ENCODE peak calls at places on chromosomes 3 and 15, in ten cellular contexts. S is BE2C, Y is lung, K is transverse colon, T is lower leg skin, D is tibial nerve, G is sigmoid colon, I is fibroblast of the aortic adventitia, V is right lobe of liver, C is RWPE1. Q is an unnamed sample.

GRCh38 chr15:29003446-29004233 is 117.9 kb downstream of the APBA2 start:
- DNase-seq in D (no peak), Y (no peak), S (no peak), T (no peak), C (peak), K (no peak), V (no peak), G (no peak), I (no peak), Q (no peak)

GRCh38 chr15:51672913-51673857 is 8.1 kb upstream of the SCG3 start:
- DNase-seq in V (no peak), D (no peak), S (no peak), K (no peak), C (no peak), T (no peak), I (no peak), G (no peak), Y (no peak), Q (no peak)

GRCh38 chr3:170914690-170915089 is 6.3 kb upstream of the EIF5A2 start:
- DNase-seq in C (no peak), Y (no peak), I (peak), D (no peak), K (no peak), T (no peak), G (no peak), V (no peak), S (no peak), Q (no peak)

GRCh38 chr3:16392733-16393132 is 120.8 kb downstream of the RFTN1 start:
- DNase-seq in I (peak), Y (no peak), D (no peak), G (no peak), V (no peak), K (no peak), S (no peak), T (no peak), C (no peak), Q (no peak)

GRCh38 chr3:10992017-10992945 is at the start of gene SLC6A1:
- DNase-seq in K (no peak), Y (no peak), D (no peak), T (no peak), G (no peak), C (no peak), V (peak), S (peak), I (no peak), Q (no peak)

GRCh38 chr3:119181765-119182164 is 8.4 kb downstream of the UPK1B start:
- DNase-seq in S (no peak), T (no peak), C (peak), I (peak), D (no peak), V (no peak), G (no peak), K (no peak), Y (no peak), Q (peak)

GRCh38 chr3:133464573-133464972 is 64.7 kb downstream of the BFSP2 start:
- DNase-seq in C (peak), I (peak), T (no peak), G (no peak), S (no peak), K (no peak), Y (no peak), D (no peak), V (no peak), Q (peak)

GRCh38 chr3:24595801-24596200 is 101.2 kb upstream of the THRB start:
- DNase-seq in D (no peak), G (no peak), K (no peak), S (no peak), T (no peak), Y (no peak), I (peak), C (peak), V (no peak), Q (peak)

GRCh38 chr3:69458798-69459197 is 72.9 kb upstream of the FRMD4B start:
- DNase-seq in D (no peak), Y (no peak), C (no peak), G (no peak), K (no peak), I (no peak), S (no peak), T (no peak), V (no peak), Q (peak)

GRCh38 chr3:12040902-12041301 is 36.7 kb downstream of the SYN2 start:
- DNase-seq in G (no peak), C (no peak), Y (no peak), T (no peak), S (peak), V (no peak), K (no peak), D (no peak), I (no peak), Q (no peak)

GRCh38 chr3:47319952-47320351 is 37.2 kb downstream of the KLHL18 start:
- DNase-seq in S (no peak), Y (no peak), T (no peak), C (no peak), V (no peak), G (no peak), D (no peak), K (no peak), I (no peak), Q (no peak)

GRCh38 chr15:99536422-99537033 is 29.3 kb upstream of the MEF2A start:
- DNase-seq in D (no peak), I (peak), G (peak), S (no peak), V (no peak), C (peak), T (peak), Y (no peak), K (no peak), Q (peak)

GRCh38 chr3:143124683-143125520 is 5.3 kb downstream of the CHST2 start:
- DNase-seq in S (no peak), T (no peak), C (no peak), I (no peak), G (no peak), K (no peak), Y (no peak), V (no peak), D (no peak), Q (no peak)

GRCh38 chr3:141421186-141421585 is 52.9 kb downstream of the ZBTB38 start:
- DNase-seq in T (no peak), Y (no peak), S (no peak), G (no peak), C (no peak), V (no peak), D (no peak), I (no peak), K (no peak), Q (no peak)

GRCh38 chr3:189909573-189909972 is 211.1 kb downstream of the P3H2 start:
- DNase-seq in S (no peak), V (no peak), Y (no peak), G (no peak), D (no peak), T (no peak), I (no peak), C (peak), K (no peak), Q (peak)

GRCh38 chr3:129199366-129199765 is 15.7 kb upstream of the CNBP start:
- DNase-seq in C (no peak), G (no peak), K (no peak), V (no peak), S (no peak), I (no peak), T (no peak), Y (no peak), D (no peak), Q (no peak)

GRCh38 chr3:107913671-107914070 is 177.2 kb downstream of the CD47 start:
- DNase-seq in V (no peak), K (no peak), Y (no peak), S (no peak), C (no peak), I (peak), T (no peak), D (no peak), G (no peak), Q (no peak)

GRCh38 chr3:62636235-62636826 is 238.9 kb downstream of the CADPS start:
- DNase-seq in V (no peak), G (no peak), K (no peak), T (no peak), S (no peak), Y (no peak), D (no peak), I (no peak), C (no peak), Q (no peak)

GRCh38 chr3:126316515-126316939 is 40.7 kb downstream of the KLF15 start:
- DNase-seq in S (no peak), G (peak), C (no peak), V (no peak), K (no peak), D (no peak), T (no peak), I (no peak), Y (no peak), Q (no peak)

GRCh38 chr3:185717121-185717520 is 107.7 kb downstream of the IGF2BP2 start:
- DNase-seq in V (no peak), Y (no peak), D (no peak), K (no peak), I (peak), T (no peak), C (no peak), S (no peak), G (no peak), Q (peak)

GRCh38 chr3:70308760-70309159 is 3.7 kb downstream of the MDFIC2 start:
- DNase-seq in T (no peak), I (peak), V (no peak), C (no peak), S (no peak), G (no peak), D (no peak), K (no peak), Y (no peak), Q (peak)

GRCh38 chr3:73351423-73352071 is 273.2 kb downstream of the PDZRN3 start:
- DNase-seq in S (peak), G (no peak), V (no peak), I (peak), Y (no peak), D (no peak), K (no peak), C (no peak), T (no peak), Q (no peak)

GRCh38 chr3:120475722-120476385 is 25.1 kb upstream of the FSTL1 start:
- DNase-seq in K (no peak), Y (no peak), T (no peak), G (no peak), D (no peak), I (no peak), S (no peak), V (no peak), C (no peak), Q (no peak)

GRCh38 chr3:61996351-61996750 is 377.0 kb downstream of the FEZF2 start:
- DNase-seq in T (no peak), G (no peak), I (peak), S (no peak), V (no peak), C (no peak), Y (no peak), D (no peak), K (no peak), Q (peak)

GRCh38 chr3:197501879-197502620 is 53.7 kb downstream of the BDH1 start:
- DNase-seq in G (no peak), K (peak), D (no peak), V (peak), C (no peak), Y (peak), T (peak), S (no peak), I (peak), Q (peak)

GRCh38 chr3:53715815-53716483 is 130.3 kb downstream of the CHDH start:
- DNase-seq in V (no peak), T (no peak), K (no peak), C (no peak), Y (no peak), G (no peak), D (no peak), S (no peak), I (peak), Q (no peak)

GRCh38 chr15:95182081-95182480 is 950.7 kb downstream of the MCTP2 start:
- DNase-seq in D (no peak), S (no peak), G (no peak), T (no peak), V (no peak), I (no peak), C (no peak), Y (no peak), K (no peak), Q (no peak)
- TF ChIP-seq CTCF in D (no peak), S (no peak), G (no peak), T (no peak), V (no peak), I (no peak), C (no peak), Y (no peak), K (no peak), Q (no peak)

GRCh38 chr3:65569129-65569528 is 469.6 kb downstream of the MAGI1 start:
- DNase-seq in I (no peak), V (no peak), S (no peak), Y (no peak), G (no peak), D (no peak), K (no peak), C (no peak), T (no peak), Q (no peak)

GRCh38 chr3:65572175-65572777 is 466.4 kb downstream of the MAGI1 start:
- DNase-seq in K (no peak), D (no peak), T (no peak), S (no peak), G (no peak), Y (no peak), I (no peak), C (no peak), V (no peak), Q (no peak)

GRCh38 chr3:65573548-65574116 is 465.1 kb downstream of the MAGI1 start:
- DNase-seq in V (no peak), Y (no peak), T (no peak), I (no peak), S (no peak), G (no peak), K (no peak), C (no peak), D (no peak), Q (peak)

GRCh38 chr3:65568497-65568896 is 470.2 kb downstream of the MAGI1 start:
- DNase-seq in G (no peak), D (no peak), C (no peak), V (no peak), S (no peak), Y (no peak), T (no peak), I (peak), K (no peak), Q (no peak)

DNA sequence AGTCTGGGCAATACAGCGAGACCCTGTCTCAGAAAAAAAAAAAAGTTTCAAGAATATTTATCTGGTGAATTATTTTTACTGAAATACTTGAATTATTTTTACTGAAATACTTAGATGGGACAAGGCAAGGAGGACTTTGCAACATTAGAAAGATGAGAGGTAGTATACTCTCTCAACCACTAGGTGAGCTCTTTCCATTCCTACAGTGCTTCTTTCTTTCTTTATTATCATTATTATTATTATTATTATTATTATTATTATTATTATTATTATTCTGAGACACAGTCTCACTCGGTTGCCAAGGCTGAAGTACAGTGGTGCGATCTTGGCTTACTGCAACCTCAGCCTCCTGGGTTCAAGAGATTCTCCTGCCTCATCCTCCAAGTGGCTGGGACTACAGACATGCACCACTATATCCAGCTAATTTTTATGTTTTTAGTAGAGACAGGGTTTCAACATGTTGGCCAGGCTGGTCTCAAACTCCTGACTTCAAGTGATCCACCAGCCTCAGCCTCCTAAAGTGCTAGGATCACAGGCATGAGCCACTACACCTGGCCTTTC is 468.8 kb downstream of the MAGI1 start:
- DNase-seq in T (no peak), C (no peak), K (no peak), V (no peak), G (no peak), D (no peak), I (no peak), Y (no peak), S (no peak), Q (no peak)
- TF ChIP-seq CTCF in T (no peak), C (no peak), K (no peak), V (no peak), G (no peak), D (no peak), I (peak), Y (no peak), S (peak), Q (peak)

GRCh38 chr3:27794211-27794610 is 72.1 kb upstream of the EOMES start:
- DNase-seq in I (no peak), S (no peak), D (no peak), C (no peak), T (no peak), V (no peak), G (no peak), K (no peak), Y (no peak), Q (no peak)

GRCh38 chr3:27792869-27793268 is 70.7 kb upstream of the EOMES start:
- DNase-seq in G (no peak), D (no peak), C (no peak), T (no peak), Y (no peak), I (no peak), K (no peak), S (no peak), V (no peak), Q (no peak)

GRCh38 chr3:27791956-27792355 is 69.8 kb upstream of the EOMES start:
- DNase-seq in T (no peak), V (no peak), Y (no peak), G (no peak), D (no peak), K (no peak), I (no peak), C (no peak), S (no peak), Q (peak)

GRCh38 chr3:27789420-27789819 is 67.3 kb upstream of the EOMES start:
- DNase-seq in G (no peak), V (no peak), D (no peak), I (no peak), T (no peak), S (no peak), C (no peak), Y (no peak), K (no peak), Q (no peak)
- TF ChIP-seq CTCF in G (no peak), V (no peak), D (no peak), I (no peak), T (no peak), S (no peak), C (no peak), Y (no peak), K (no peak), Q (no peak)

DNA sequence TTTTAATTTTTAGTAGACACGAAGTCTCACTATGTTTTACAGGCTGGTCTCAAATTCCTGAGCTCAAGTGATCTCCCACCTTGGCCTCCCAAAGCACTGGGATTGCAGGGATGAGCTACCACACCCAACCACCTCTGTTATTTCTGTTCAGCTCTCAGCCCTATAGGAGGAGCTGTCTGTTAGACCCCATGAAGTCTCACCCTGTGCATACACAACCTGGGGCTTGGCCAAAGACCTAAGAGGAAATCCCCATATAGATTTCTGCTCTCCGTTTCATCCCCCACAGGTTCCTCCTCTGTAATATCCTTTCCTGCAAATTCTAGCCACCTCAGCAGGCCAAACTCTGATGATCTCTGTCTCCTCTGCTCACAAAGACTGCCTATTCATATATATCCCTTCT is 56.6 kb upstream of the CTDSPL2 start:
- DNase-seq in S (no peak), I (no peak), G (no peak), Y (no peak), D (no peak), V (no peak), C (no peak), K (no peak), T (no peak), Q (no peak)
- TF ChIP-seq CTCF in S (peak), I (no peak), G (no peak), Y (no peak), D (no peak), V (no peak), C (no peak), K (no peak), T (no peak), Q (no peak)

GRCh38 chr3:50236484-50237132 is 604 bp downstream of the GNAI2 start:
- DNase-seq in I (no peak), S (no peak), Y (no peak), V (no peak), G (no peak), T (no peak), C (no peak), D (no peak), K (no peak), Q (no peak)
- TF ChIP-seq CTCF in I (no peak), S (no peak), Y (no peak), V (no peak), G (no peak), T (no peak), C (no peak), D (no peak), K (no peak), Q (no peak)

GRCh38 chr3:138270245-138270644 is 59.4 kb downstream of the NME9 start:
- DNase-seq in C (no peak), K (no peak), S (no peak), V (no peak), D (no peak), T (no peak), G (no peak), I (no peak), Y (no peak), Q (no peak)
- TF ChIP-seq CTCF in C (no peak), K (no peak), S (peak), V (no peak), D (no peak), T (no peak), G (no peak), I (no peak), Y (no peak), Q (no peak)

GRCh38 chr3:42118762-42119361 is 27.7 kb downstream of the TRAK1 start:
- DNase-seq in I (peak), G (no peak), Y (no peak), C (peak), V (no peak), T (no peak), D (no peak), K (peak), S (peak), Q (peak)

GRCh38 chr3:42115223-42115622 is 24.1 kb downstream of the TRAK1 start:
- DNase-seq in V (peak), Y (no peak), S (no peak), C (no peak), G (no peak), I (no peak), D (no peak), T (no peak), K (no peak), Q (peak)

GRCh38 chr3:42115946-42116345 is 24.8 kb downstream of the TRAK1 start:
- DNase-seq in S (no peak), C (no peak), K (no peak), Y (no peak), G (no peak), T (no peak), D (no peak), V (no peak), I (no peak), Q (no peak)

GRCh38 chr3:42116466-42116865 is 25.3 kb downstream of the TRAK1 start:
- DNase-seq in G (no peak), T (no peak), S (no peak), K (no peak), I (no peak), V (no peak), Y (no peak), C (no peak), D (no peak), Q (no peak)

GRCh38 chr3:42117175-42118008 is 26.2 kb downstream of the TRAK1 start:
- DNase-seq in D (no peak), C (no peak), T (no peak), S (peak), I (peak), V (no peak), Y (peak), G (no peak), K (peak), Q (peak)
- TF ChIP-seq CTCF in D (peak), C (peak), T (no peak), S (peak), I (peak), V (peak), Y (peak), G (peak), K (peak), Q (peak)

DNA sequence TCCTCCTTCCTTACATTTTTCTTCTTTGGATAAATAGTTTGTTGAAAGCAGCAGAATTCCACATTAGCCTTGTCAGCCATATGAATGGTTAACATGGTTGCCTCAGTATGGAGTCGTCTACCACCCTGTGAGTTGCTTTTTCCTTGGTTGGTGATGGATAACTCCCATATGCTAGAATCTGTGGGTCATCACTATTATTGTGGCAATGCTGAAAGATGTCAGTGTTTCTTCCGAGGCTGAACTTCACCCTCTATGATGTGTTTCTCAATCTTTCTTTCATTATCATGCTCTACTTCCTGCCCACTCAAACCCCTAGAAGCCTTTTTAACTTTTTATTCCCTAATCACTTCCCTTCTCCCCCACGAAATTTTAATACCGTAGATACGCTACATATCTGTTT is 481.7 kb upstream of the KCNMB2 start:
- DNase-seq in G (no peak), T (no peak), S (no peak), C (no peak), I (no peak), K (no peak), V (no peak), Y (no peak), D (no peak), Q (no peak)
- TF ChIP-seq CTCF in G (no peak), T (no peak), S (no peak), C (no peak), I (no peak), K (no peak), V (no peak), Y (no peak), D (no peak), Q (no peak)

GRCh38 chr3:51778554-51778953 is 483 bp downstream of the IQCF6 start:
- DNase-seq in C (no peak), G (no peak), Y (no peak), S (no peak), T (no peak), I (no peak), D (no peak), K (no peak), V (no peak), Q (no peak)

GRCh38 chr3:51777985-51778384 is 1.1 kb downstream of the IQCF6 start:
- DNase-seq in K (no peak), G (peak), I (no peak), T (no peak), S (peak), C (no peak), Y (peak), D (no peak), V (peak), Q (peak)

GRCh38 chr3:51773529-51773928 is 5.5 kb downstream of the IQCF6 start:
- DNase-seq in C (no peak), S (no peak), Y (no peak), I (no peak), D (no peak), T (no peak), G (no peak), K (no peak), V (no peak), Q (no peak)

GRCh38 chr3:51779137-51779536 is at the start of gene IQCF6:
- DNase-seq in S (no peak), I (no peak), D (no peak), C (no peak), V (no peak), Y (no peak), G (no peak), T (no peak), K (no peak), Q (no peak)
- TF ChIP-seq CTCF in S (no peak), I (no peak), D (no peak), C (no peak), V (no peak), Y (no peak), G (no peak), T (no peak), K (no peak), Q (no peak)

Q was measured in MCF 10A.